ENCODE peak calls at places on chromosome 16, in four cellular contexts. H, N, P and I are unnamed samples. For H3K79me2, the result is how much of the 10 kb centered on the place peaks cover.

GRCh38 chr16:576197-576822 is 6.5 kb downstream of the PIGQ start:
- DNase-seq in N (no peak), P (no peak), H (no peak), I (no peak)

GRCh38 chr16:87201777-87202176 is 115.4 kb downstream of the C16orf95 start:
- DNase-seq in N (no peak), P (no peak), H (no peak), I (no peak)

GRCh38 chr16:29974291-29975133 is 844 bp downstream of the TAOK2 start:
- DNase-seq in P (peak), H (no peak), N (no peak), I (no peak)

GRCh38 chr16:66003196-66003595 is 363.3 kb upstream of the CDH5 start:
- DNase-seq in N (no peak), P (no peak), H (no peak), I (no peak)

GRCh38 chr16:5884339-5884738 is 786.7 kb upstream of the EEF2KMT start:
- DNase-seq in N (no peak), P (no peak), H (no peak), I (no peak)

GRCh38 chr16:1763521-1764511 is 7.5 kb downstream of the NME3 start:
- DNase-seq in P (peak), N (peak), H (no peak), I (no peak)

GRCh38 chr16:21685034-21685455 is 21.3 kb downstream of the OTOA start:
- DNase-seq in P (peak), H (no peak), N (no peak), I (no peak)

GRCh38 chr16:81080233-81080632 is 3.2 kb upstream of the C16orf46 start:
- DNase-seq in H (no peak), N (no peak), P (no peak), I (no peak)

GRCh38 chr16:10879681-10880589 is 2.9 kb downstream of the CIITA start:
- DNase-seq in H (no peak), P (no peak), N (no peak), I (no peak)

GRCh38 chr16:75263963-75264445 is 12.6 kb upstream of the BCAR1 start:
- DNase-seq in H (no peak), P (no peak), N (no peak), I (no peak)

GRCh38 chr16:65409505-65409904 is 287.6 kb upstream of the CDH11 start:
- DNase-seq in N (no peak), H (no peak), P (no peak), I (no peak)

GRCh38 chr16:13866073-13866472 is 53.9 kb upstream of the ERCC4 start:
- DNase-seq in P (peak), H (no peak), N (peak), I (peak)

GRCh38 chr16:89449726-89450335 is 40.5 kb downstream of the ANKRD11 start:
- DNase-seq in P (no peak), N (no peak), H (no peak), I (no peak)

GRCh38 chr16:88376835-88377726 is 5.7 kb upstream of the ZNF469 start:
- DNase-seq in H (no peak), P (no peak), N (no peak), I (no peak)

GRCh38 chr16:84585472-84585871 is 32.4 kb downstream of the COTL1 start:
- DNase-seq in P (no peak), H (no peak), N (no peak), I (no peak)

GRCh38 chr16:30335598-30336474 is 19.3 kb downstream of the CD2BP2 start:
- DNase-seq in N (no peak), H (peak), P (peak), I (peak)

GRCh38 chr16:88886915-88887521 is 20.6 kb upstream of the PABPN1L start:
- DNase-seq in P (no peak), H (no peak), N (no peak), I (no peak)

GRCh38 chr16:4059969-4060368 is 56.3 kb downstream of the ADCY9 start:
- DNase-seq in H (no peak), P (no peak), N (no peak), I (no peak)
- H3K79me2 ChIP-seq in H (under half), P (under half), N (under half), I (under half)

DNA sequence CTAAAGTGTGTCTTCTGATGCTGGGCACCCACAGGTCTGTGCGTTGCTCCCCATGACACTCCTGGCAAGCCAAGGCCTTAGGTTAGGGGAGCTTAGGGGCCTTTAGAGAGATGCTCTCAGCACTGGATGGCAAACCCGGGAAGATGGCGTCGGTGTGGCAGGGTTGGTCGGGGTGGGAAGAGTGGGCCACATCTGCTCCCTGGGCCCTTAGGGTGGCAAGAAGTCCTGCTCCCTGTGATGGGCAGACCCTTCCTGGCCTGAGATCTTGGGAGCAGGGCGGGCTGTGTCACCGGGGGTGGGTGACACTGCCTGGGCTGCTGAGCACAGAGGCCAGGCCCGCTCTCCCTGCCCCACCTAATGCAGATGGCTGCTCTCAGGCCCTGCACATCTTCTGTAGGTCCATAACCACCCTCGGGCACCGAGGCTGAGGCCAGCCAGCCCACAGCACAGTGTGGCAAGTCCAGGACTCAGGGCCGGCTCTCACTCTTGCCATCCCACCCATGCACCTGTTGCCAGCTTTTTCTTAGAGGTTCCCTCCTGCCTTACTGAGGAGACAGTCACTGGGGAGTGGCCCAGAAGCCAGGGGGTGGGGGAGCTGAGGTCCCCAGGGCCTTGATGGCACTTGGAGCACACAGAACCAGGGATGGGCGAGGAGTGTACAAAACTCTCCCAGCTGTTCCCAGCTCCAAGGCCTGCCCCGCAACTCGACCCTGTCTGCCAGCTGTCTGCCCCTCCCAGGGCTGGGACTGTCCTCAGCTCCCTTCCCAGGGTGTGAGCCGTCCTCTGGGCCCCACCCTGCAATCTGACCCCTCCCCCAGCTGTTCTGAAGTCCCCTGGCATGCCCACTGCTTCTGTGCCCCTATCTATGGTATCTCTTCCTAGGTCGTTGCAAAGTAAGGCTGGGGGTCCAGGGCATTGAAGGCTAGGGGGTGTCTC is 4.4 kb upstream of the MTSS2 start:
- DNase-seq in H (no peak), N (no peak), P (no peak), I (no peak)
- TF ChIP-seq HDAC2 in H (no peak), N (no peak), P (no peak), I (no peak)

GRCh38 chr16:50037791-50038190 is 12.8 kb downstream of the CNEP1R1 start:
- DNase-seq in P (no peak), H (no peak), N (no peak), I (no peak)
- TF ChIP-seq RFX5 in P (no peak), H (no peak), N (no peak), I (no peak)

DNA sequence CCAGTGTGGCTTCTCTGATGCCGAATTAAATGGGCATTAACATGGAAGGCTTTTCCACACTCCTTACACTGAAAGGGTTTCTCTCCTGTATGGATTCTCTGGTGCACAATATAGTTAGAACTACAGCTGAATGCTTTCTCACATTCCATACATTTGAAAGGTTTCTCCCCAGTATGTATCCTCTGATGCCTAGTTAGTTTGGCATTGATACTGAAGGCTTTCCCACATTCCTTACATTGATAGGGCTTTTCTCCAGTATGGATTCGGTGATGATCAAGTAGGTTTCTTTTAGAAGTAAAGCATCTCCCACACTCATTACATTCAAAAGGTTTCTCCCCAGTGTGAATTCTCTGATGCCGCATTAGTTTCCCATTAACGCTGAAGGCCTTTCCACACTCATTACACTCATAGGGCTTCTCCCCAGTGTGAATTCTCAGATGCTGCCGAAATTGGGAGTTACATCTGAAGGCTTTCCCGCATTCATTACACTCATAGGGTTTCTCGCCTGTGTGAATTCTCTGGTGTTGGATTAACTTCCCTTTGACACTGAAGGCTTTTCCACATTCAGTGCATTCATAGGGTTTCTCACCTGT is 6.5 kb upstream of the TLE7 start:
- DNase-seq in P (no peak), H (no peak), N (no peak), I (no peak)
- H3K79me2 ChIP-seq in P (under half), H (under half), N (under half), I (under half)

DNA sequence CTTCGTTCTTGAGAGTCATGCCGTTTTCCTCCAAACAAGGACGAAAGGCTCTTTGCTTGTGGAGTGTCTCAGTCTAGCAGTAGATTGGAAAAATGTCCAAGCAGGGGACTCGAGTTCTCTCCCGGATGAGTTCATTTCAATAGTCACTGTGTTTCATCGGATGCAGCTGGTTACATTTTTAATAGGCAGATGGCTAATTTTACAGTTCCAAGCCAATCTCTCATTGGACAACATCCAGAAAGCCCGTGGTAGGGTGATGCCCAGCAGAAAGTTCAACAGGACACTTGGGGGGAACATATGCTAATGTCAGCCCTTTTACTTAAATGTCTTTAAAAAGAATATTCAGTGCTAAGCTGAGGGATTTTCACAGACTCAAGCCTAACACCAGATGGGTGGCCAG is 289.0 kb upstream of the SALL1 start:
- DNase-seq in P (no peak), N (no peak), H (no peak), I (no peak)
- TF ChIP-seq HDAC2 in P (no peak), N (no peak), H (no peak), I (no peak)

GRCh38 chr16:67312450-67313118 is 14.0 kb downstream of the KCTD19 start:
- DNase-seq in P (no peak), H (no peak), N (no peak), I (no peak)
- TF ChIP-seq RFX5 in P (no peak), H (no peak), N (no peak), I (no peak)

GRCh38 chr16:85625053-85625452 is 11.9 kb downstream of the GSE1 start:
- DNase-seq in H (no peak), P (no peak), N (no peak), I (no peak)

GRCh38 chr16:85622683-85623082 is 9.6 kb downstream of the GSE1 start:
- DNase-seq in P (no peak), N (no peak), H (no peak), I (no peak)

GRCh38 chr16:85623250-85623649 is 10.1 kb downstream of the GSE1 start:
- DNase-seq in P (no peak), N (no peak), H (no peak), I (no peak)

GRCh38 chr16:85624646-85625045 is 11.5 kb downstream of the GSE1 start:
- DNase-seq in H (no peak), N (no peak), P (no peak), I (no peak)

GRCh38 chr16:85623997-85624601 is 11.0 kb downstream of the GSE1 start:
- DNase-seq in H (no peak), N (no peak), P (no peak), I (no peak)
- H3K79me2 ChIP-seq in H (half or more), N (half or more), P (half or more), I (half or more)

DNA sequence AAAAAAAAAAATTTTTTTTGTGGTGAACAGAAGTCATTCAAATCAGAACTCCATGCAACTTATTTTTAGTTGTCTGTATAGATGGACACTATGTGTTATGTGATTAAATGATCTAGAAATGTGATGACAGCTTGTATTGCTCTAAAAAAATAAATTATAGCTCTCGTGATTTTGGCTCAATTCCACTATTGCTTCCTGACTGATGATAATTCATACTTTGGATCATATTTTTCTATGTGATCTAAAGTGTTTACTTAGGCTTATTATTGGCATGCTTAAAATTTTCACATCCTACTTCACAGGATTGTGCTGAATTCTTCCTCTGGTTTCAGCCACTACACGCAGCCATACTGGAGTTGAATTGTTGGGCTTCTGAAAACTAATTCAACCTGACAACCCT is 76.8 kb downstream of the RPGRIP1L start:
- DNase-seq in H (no peak), P (no peak), N (no peak), I (no peak)
- TF ChIP-seq HDAC2 in H (no peak), P (no peak), N (no peak), I (no peak)

DNA sequence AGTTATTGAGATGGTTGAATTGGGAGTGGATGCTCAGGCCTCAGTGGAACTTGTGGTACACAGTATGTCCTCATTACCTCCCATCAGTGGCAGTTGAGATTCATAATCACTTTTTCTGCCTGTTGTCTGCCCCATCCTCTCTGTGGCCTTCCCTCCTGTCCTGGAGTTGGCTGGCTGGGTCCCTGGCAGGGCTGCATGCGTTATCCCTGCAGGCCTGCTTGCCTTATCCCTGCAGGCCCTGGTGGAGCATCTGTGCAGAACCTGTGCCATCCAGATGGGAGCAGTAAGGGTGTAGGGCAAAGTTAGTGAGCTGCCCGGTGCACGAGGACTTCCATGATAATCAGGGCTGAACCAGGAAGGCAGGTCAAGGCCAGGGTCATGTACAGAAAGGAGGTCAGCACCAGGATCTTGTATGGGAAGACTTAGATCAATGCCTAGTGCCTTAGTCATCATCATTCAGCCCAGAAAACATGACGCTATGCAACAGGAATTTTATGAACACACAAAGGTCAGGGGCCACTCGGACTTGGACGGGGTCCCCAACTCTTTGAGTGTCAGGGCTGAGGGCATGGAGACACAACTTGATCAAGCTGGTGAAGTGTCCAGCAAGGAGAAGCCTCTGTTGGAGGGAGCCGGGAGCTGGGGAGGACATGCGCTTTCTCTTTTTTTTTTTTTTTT is 47.2 kb downstream of the ABCC1 start:
- DNase-seq in N (no peak), P (peak), H (no peak), I (peak)
- TF ChIP-seq RFX5 in N (no peak), P (no peak), H (no peak), I (no peak)

GRCh38 chr16:68291227-68291626 is 19.5 kb downstream of the SLC7A6OS start:
- DNase-seq in P (no peak), H (no peak), N (no peak), I (no peak)

GRCh38 chr16:68289202-68289601 is 21.5 kb downstream of the SLC7A6OS start:
- DNase-seq in P (no peak), N (no peak), H (no peak), I (no peak)

GRCh38 chr16:68290455-68290854 is 20.3 kb downstream of the SLC7A6OS start:
- DNase-seq in H (no peak), P (no peak), N (no peak), I (no peak)

GRCh38 chr16:68289621-68290329 is 21.0 kb downstream of the SLC7A6OS start:
- DNase-seq in P (peak), H (peak), N (no peak), I (no peak)

DNA sequence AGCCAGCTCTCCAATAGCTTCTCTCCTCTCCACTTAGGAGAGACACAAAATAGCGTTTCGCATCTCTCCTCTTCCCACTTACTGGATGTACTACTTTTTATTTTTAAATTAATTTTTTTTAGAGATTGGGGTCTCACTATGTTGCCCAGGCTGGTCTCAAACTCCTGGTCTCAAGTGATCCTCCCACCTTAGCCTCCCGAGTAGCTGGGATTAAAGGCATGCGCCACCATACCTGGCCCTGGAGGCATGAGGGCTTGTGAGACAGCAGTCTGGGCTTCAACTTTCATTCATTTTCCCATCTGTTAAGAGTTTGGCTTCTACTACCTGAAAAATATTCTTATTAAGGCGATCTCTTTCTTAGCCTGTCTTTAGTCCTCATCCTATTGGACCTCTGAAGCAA is 18.3 kb downstream of the SLC7A6OS start:
- DNase-seq in H (no peak), P (no peak), N (no peak), I (no peak)
- H3K79me2 ChIP-seq in H (under half), P (under half), N (under half), I (under half)